ENCODE peak calls at places on chromosomes 16 and 17, in seven cellular contexts. One of them, this sample, is unnamed.

GRCh38 chr16:88083582-88083981 is 132.3 kb downstream of the BANP start:
- DNase-seq in AML-193: no peak
- DNase-seq in effector memory CD8-positive, alpha-beta T cell: no peak
- DNase-seq in stimulated activated CD4-positive, alpha-beta T cell treated with anti-CD3 and anti-CD28 coated beads, Interleukin-1b, Interleukin-23, amount 100 ng/mL, for 1 hour: no peak
- DNase-seq in effector CD4-positive, alpha-beta T cell: no peak
- DNase-seq in nephron progenitor cell: no peak
- DNase-seq in GM03348: no peak
- DNase-seq in this sample: no peak

GRCh38 chr17:75108193-75108592 is 1.6 kb upstream of the ARMC7 start:
- DNase-seq in nephron progenitor cell: no peak
- DNase-seq in stimulated activated CD4-positive, alpha-beta T cell treated with anti-CD3 and anti-CD28 coated beads, Interleukin-1b, Interleukin-23, amount 100 ng/mL, for 1 hour: no peak
- DNase-seq in GM03348: no peak
- DNase-seq in effector memory CD8-positive, alpha-beta T cell: no peak
- DNase-seq in effector CD4-positive, alpha-beta T cell: no peak
- DNase-seq in AML-193: no peak
- DNase-seq in this sample: no peak

GRCh38 chr17:53796642-53797041 is 26.1 kb upstream of the KIF2B start:
- DNase-seq in effector CD4-positive, alpha-beta T cell: no peak
- DNase-seq in effector memory CD8-positive, alpha-beta T cell: no peak
- DNase-seq in nephron progenitor cell: no peak
- DNase-seq in AML-193: no peak
- DNase-seq in GM03348: no peak
- DNase-seq in stimulated activated CD4-positive, alpha-beta T cell treated with anti-CD3 and anti-CD28 coated beads, Interleukin-1b, Interleukin-23, amount 100 ng/mL, for 1 hour: no peak
- DNase-seq in this sample: no peak

GRCh38 chr17:82874011-82874835 is 34.4 kb upstream of the ZNF750 start:
- DNase-seq in stimulated activated CD4-positive, alpha-beta T cell treated with anti-CD3 and anti-CD28 coated beads, Interleukin-1b, Interleukin-23, amount 100 ng/mL, for 1 hour: no peak
- DNase-seq in GM03348: no peak
- DNase-seq in effector CD4-positive, alpha-beta T cell: no peak
- DNase-seq in effector memory CD8-positive, alpha-beta T cell: no peak
- DNase-seq in AML-193: no peak
- DNase-seq in nephron progenitor cell: no peak
- DNase-seq in this sample: no peak

GRCh38 chr17:17416007-17416399 is 60.8 kb upstream of the MED9 start:
- DNase-seq in AML-193: peak; percentile 26
- DNase-seq in effector CD4-positive, alpha-beta T cell: no peak
- DNase-seq in nephron progenitor cell: no peak
- DNase-seq in GM03348: peak; percentile 76
- DNase-seq in effector memory CD8-positive, alpha-beta T cell: no peak
- DNase-seq in stimulated activated CD4-positive, alpha-beta T cell treated with anti-CD3 and anti-CD28 coated beads, Interleukin-1b, Interleukin-23, amount 100 ng/mL, for 1 hour: no peak
- DNase-seq in this sample: no peak

GRCh38 chr17:18005496-18005895 is 32.8 kb downstream of the DRC3 start:
- DNase-seq in nephron progenitor cell: no peak
- DNase-seq in stimulated activated CD4-positive, alpha-beta T cell treated with anti-CD3 and anti-CD28 coated beads, Interleukin-1b, Interleukin-23, amount 100 ng/mL, for 1 hour: no peak
- DNase-seq in AML-193: no peak
- DNase-seq in GM03348: no peak
- DNase-seq in effector CD4-positive, alpha-beta T cell: no peak
- DNase-seq in effector memory CD8-positive, alpha-beta T cell: no peak
- DNase-seq in this sample: no peak

GRCh38 chr16:85485379-85485778 is 127.7 kb upstream of the GSE1 start:
- DNase-seq in effector CD4-positive, alpha-beta T cell: no peak
- DNase-seq in AML-193: no peak
- DNase-seq in GM03348: no peak
- DNase-seq in stimulated activated CD4-positive, alpha-beta T cell treated with anti-CD3 and anti-CD28 coated beads, Interleukin-1b, Interleukin-23, amount 100 ng/mL, for 1 hour: no peak
- DNase-seq in nephron progenitor cell: no peak
- DNase-seq in effector memory CD8-positive, alpha-beta T cell: no peak
- DNase-seq in this sample: no peak

GRCh38 chr17:53571342-53571741 is 251.4 kb upstream of the KIF2B start:
- DNase-seq in effector CD4-positive, alpha-beta T cell: no peak
- DNase-seq in effector memory CD8-positive, alpha-beta T cell: no peak
- DNase-seq in stimulated activated CD4-positive, alpha-beta T cell treated with anti-CD3 and anti-CD28 coated beads, Interleukin-1b, Interleukin-23, amount 100 ng/mL, for 1 hour: no peak
- DNase-seq in nephron progenitor cell: no peak
- DNase-seq in AML-193: no peak
- DNase-seq in GM03348: no peak
- DNase-seq in this sample: no peak

GRCh38 chr17:81302324-81302723 is 7.2 kb upstream of the SLC38A10 start:
- DNase-seq in stimulated activated CD4-positive, alpha-beta T cell treated with anti-CD3 and anti-CD28 coated beads, Interleukin-1b, Interleukin-23, amount 100 ng/mL, for 1 hour: no peak
- DNase-seq in GM03348: no peak
- DNase-seq in effector CD4-positive, alpha-beta T cell: no peak
- DNase-seq in AML-193: no peak
- DNase-seq in nephron progenitor cell: no peak
- DNase-seq in effector memory CD8-positive, alpha-beta T cell: no peak
- DNase-seq in this sample: no peak

GRCh38 chr17:39822051-39822450 is 42.1 kb downstream of the IKZF3 start:
- DNase-seq in stimulated activated CD4-positive, alpha-beta T cell treated with anti-CD3 and anti-CD28 coated beads, Interleukin-1b, Interleukin-23, amount 100 ng/mL, for 1 hour: no peak
- DNase-seq in GM03348: no peak
- DNase-seq in nephron progenitor cell: no peak
- DNase-seq in AML-193: no peak
- DNase-seq in effector CD4-positive, alpha-beta T cell: no peak
- DNase-seq in effector memory CD8-positive, alpha-beta T cell: no peak
- DNase-seq in this sample: no peak

GRCh38 chr17:43740541-43740940 is 18.1 kb downstream of the SOST start:
- DNase-seq in AML-193: no peak
- DNase-seq in effector CD4-positive, alpha-beta T cell: no peak
- DNase-seq in nephron progenitor cell: no peak
- DNase-seq in stimulated activated CD4-positive, alpha-beta T cell treated with anti-CD3 and anti-CD28 coated beads, Interleukin-1b, Interleukin-23, amount 100 ng/mL, for 1 hour: no peak
- DNase-seq in GM03348: peak; percentile 81
- DNase-seq in effector memory CD8-positive, alpha-beta T cell: no peak
- DNase-seq in this sample: no peak

GRCh38 chr17:55432358-55433028 is 10.9 kb upstream of the MMD start:
- DNase-seq in stimulated activated CD4-positive, alpha-beta T cell treated with anti-CD3 and anti-CD28 coated beads, Interleukin-1b, Interleukin-23, amount 100 ng/mL, for 1 hour: no peak
- DNase-seq in effector memory CD8-positive, alpha-beta T cell: no peak
- DNase-seq in AML-193: no peak
- DNase-seq in nephron progenitor cell: no peak
- DNase-seq in effector CD4-positive, alpha-beta T cell: no peak
- DNase-seq in GM03348: no peak
- DNase-seq in this sample: no peak

GRCh38 chr17:13734880-13735279 is 133.2 kb upstream of the HS3ST3A1 start:
- DNase-seq in AML-193: no peak
- DNase-seq in effector CD4-positive, alpha-beta T cell: no peak
- DNase-seq in GM03348: no peak
- DNase-seq in stimulated activated CD4-positive, alpha-beta T cell treated with anti-CD3 and anti-CD28 coated beads, Interleukin-1b, Interleukin-23, amount 100 ng/mL, for 1 hour: no peak
- DNase-seq in nephron progenitor cell: no peak
- DNase-seq in effector memory CD8-positive, alpha-beta T cell: no peak
- DNase-seq in this sample: no peak

GRCh38 chr16:30761427-30761927 is 385 bp downstream of the CFAP119 start:
- DNase-seq in GM03348: peak; percentile 27
- DNase-seq in nephron progenitor cell: peak; percentile 69
- DNase-seq in effector CD4-positive, alpha-beta T cell: peak; percentile 34
- DNase-seq in AML-193: no peak
- DNase-seq in stimulated activated CD4-positive, alpha-beta T cell treated with anti-CD3 and anti-CD28 coated beads, Interleukin-1b, Interleukin-23, amount 100 ng/mL, for 1 hour: no peak
- DNase-seq in effector memory CD8-positive, alpha-beta T cell: peak; percentile 19
- DNase-seq in this sample: no peak

GRCh38 chr16:60815865-60816264 is 1220.4 kb downstream of the CDH8 start:
- DNase-seq in effector memory CD8-positive, alpha-beta T cell: no peak
- DNase-seq in GM03348: no peak
- DNase-seq in effector CD4-positive, alpha-beta T cell: no peak
- DNase-seq in stimulated activated CD4-positive, alpha-beta T cell treated with anti-CD3 and anti-CD28 coated beads, Interleukin-1b, Interleukin-23, amount 100 ng/mL, for 1 hour: no peak
- DNase-seq in nephron progenitor cell: no peak
- DNase-seq in AML-193: no peak
- DNase-seq in this sample: no peak

GRCh38 chr16:76614255-76614654 is 337.1 kb downstream of the CNTNAP4 start:
- DNase-seq in nephron progenitor cell: no peak
- DNase-seq in AML-193: no peak
- DNase-seq in effector memory CD8-positive, alpha-beta T cell: no peak
- DNase-seq in stimulated activated CD4-positive, alpha-beta T cell treated with anti-CD3 and anti-CD28 coated beads, Interleukin-1b, Interleukin-23, amount 100 ng/mL, for 1 hour: no peak
- DNase-seq in GM03348: no peak
- DNase-seq in effector CD4-positive, alpha-beta T cell: no peak
- DNase-seq in this sample: no peak

GRCh38 chr17:81325057-81325973 is 30.2 kb upstream of the SLC38A10 start:
- DNase-seq in GM03348: no peak
- DNase-seq in effector CD4-positive, alpha-beta T cell: no peak
- DNase-seq in effector memory CD8-positive, alpha-beta T cell: no peak
- DNase-seq in AML-193: no peak
- DNase-seq in nephron progenitor cell: no peak
- DNase-seq in stimulated activated CD4-positive, alpha-beta T cell treated with anti-CD3 and anti-CD28 coated beads, Interleukin-1b, Interleukin-23, amount 100 ng/mL, for 1 hour: no peak
- DNase-seq in this sample: no peak

GRCh38 chr16:89343501-89344291 is 126.2 kb downstream of the ZNF778 start:
- DNase-seq in GM03348: peak; percentile 37
- DNase-seq in stimulated activated CD4-positive, alpha-beta T cell treated with anti-CD3 and anti-CD28 coated beads, Interleukin-1b, Interleukin-23, amount 100 ng/mL, for 1 hour: no peak
- DNase-seq in effector memory CD8-positive, alpha-beta T cell: no peak
- DNase-seq in AML-193: no peak
- DNase-seq in effector CD4-positive, alpha-beta T cell: no peak
- DNase-seq in nephron progenitor cell: peak; percentile 47
- DNase-seq in this sample: no peak

GRCh38 chr17:79391808-79392233 is 219.0 kb downstream of the RBFOX3 start:
- DNase-seq in AML-193: peak; percentile 62
- DNase-seq in effector CD4-positive, alpha-beta T cell: peak; percentile 58
- DNase-seq in stimulated activated CD4-positive, alpha-beta T cell treated with anti-CD3 and anti-CD28 coated beads, Interleukin-1b, Interleukin-23, amount 100 ng/mL, for 1 hour: peak; percentile 27
- DNase-seq in GM03348: peak; percentile 91
- DNase-seq in nephron progenitor cell: peak; percentile 88
- DNase-seq in effector memory CD8-positive, alpha-beta T cell: peak; percentile 65
- DNase-seq in this sample: peak; percentile 84

GRCh38 chr16:2475413-2476344 is 752 bp downstream of the TBC1D24 start:
- DNase-seq in stimulated activated CD4-positive, alpha-beta T cell treated with anti-CD3 and anti-CD28 coated beads, Interleukin-1b, Interleukin-23, amount 100 ng/mL, for 1 hour: peak; percentile 21
- DNase-seq in AML-193: no peak
- DNase-seq in GM03348: no peak
- DNase-seq in effector memory CD8-positive, alpha-beta T cell: no peak
- DNase-seq in nephron progenitor cell: no peak
- DNase-seq in effector CD4-positive, alpha-beta T cell: no peak
- DNase-seq in this sample: no peak

GRCh38 chr16:24771132-24771778 is 41.8 kb downstream of the TNRC6A start:
- DNase-seq in GM03348: no peak
- DNase-seq in effector CD4-positive, alpha-beta T cell: no peak
- DNase-seq in AML-193: no peak
- DNase-seq in stimulated activated CD4-positive, alpha-beta T cell treated with anti-CD3 and anti-CD28 coated beads, Interleukin-1b, Interleukin-23, amount 100 ng/mL, for 1 hour: no peak
- DNase-seq in effector memory CD8-positive, alpha-beta T cell: no peak
- DNase-seq in nephron progenitor cell: no peak
- DNase-seq in this sample: no peak

GRCh38 chr17:59892251-59892848 is 393 bp downstream of the TUBD1 start:
- DNase-seq in AML-193: no peak
- DNase-seq in nephron progenitor cell: peak; percentile 55
- DNase-seq in GM03348: no peak
- DNase-seq in effector memory CD8-positive, alpha-beta T cell: no peak
- DNase-seq in stimulated activated CD4-positive, alpha-beta T cell treated with anti-CD3 and anti-CD28 coated beads, Interleukin-1b, Interleukin-23, amount 100 ng/mL, for 1 hour: no peak
- DNase-seq in effector CD4-positive, alpha-beta T cell: no peak
- DNase-seq in this sample: no peak

GRCh38 chr17:72134560-72135399 is 14.0 kb downstream of the SOX9 start:
- DNase-seq in nephron progenitor cell: no peak
- DNase-seq in effector memory CD8-positive, alpha-beta T cell: no peak
- DNase-seq in effector CD4-positive, alpha-beta T cell: no peak
- DNase-seq in AML-193: no peak
- DNase-seq in GM03348: no peak
- DNase-seq in stimulated activated CD4-positive, alpha-beta T cell treated with anti-CD3 and anti-CD28 coated beads, Interleukin-1b, Interleukin-23, amount 100 ng/mL, for 1 hour: no peak
- DNase-seq in this sample: no peak

GRCh38 chr16:86306046-86306644 is 204.2 kb upstream of the FOXF1 start:
- DNase-seq in nephron progenitor cell: no peak
- DNase-seq in GM03348: no peak
- DNase-seq in stimulated activated CD4-positive, alpha-beta T cell treated with anti-CD3 and anti-CD28 coated beads, Interleukin-1b, Interleukin-23, amount 100 ng/mL, for 1 hour: no peak
- DNase-seq in effector CD4-positive, alpha-beta T cell: no peak
- DNase-seq in AML-193: no peak
- DNase-seq in effector memory CD8-positive, alpha-beta T cell: no peak
- DNase-seq in this sample: no peak

This sample was measured in ascending aorta.